ENCODE peak calls at places on chromosomes 11 and 22, in six cellular contexts. One of them, this sample, is unnamed.

GRCh38 chr22:35409783-35410662 is 10.1 kb downstream of the MCM5 start:
- DNase-seq in H1: no peak
- DNase-seq in K562: no peak
- DNase-seq in HepG2: no peak
- DNase-seq in HCT116: no peak
- DNase-seq in SK-N-SH: no peak
- DNase-seq in this sample: no peak

GRCh38 chr11:2217211-2218081 is 45.8 kb upstream of the TH start:
- DNase-seq in HepG2: no peak
- DNase-seq in SK-N-SH: peak
- DNase-seq in H1: no peak
- DNase-seq in K562: no peak
- DNase-seq in HCT116: no peak
- DNase-seq in this sample: no peak

GRCh38 chr11:107711861-107712260 is at the start of gene SLN:
- DNase-seq in HCT116: no peak
- DNase-seq in H1: no peak
- DNase-seq in K562: no peak
- DNase-seq in SK-N-SH: no peak
- DNase-seq in HepG2: no peak
- DNase-seq in this sample: no peak

GRCh38 chr11:104653011-104653806 is 245.1 kb downstream of the CASP12 start:
- DNase-seq in SK-N-SH: peak
- DNase-seq in H1: no peak
- DNase-seq in K562: no peak
- DNase-seq in HCT116: no peak
- DNase-seq in HepG2: no peak
- DNase-seq in this sample: no peak

GRCh38 chr22:24077416-24077815 is 66.3 kb downstream of the CABIN1 start:
- DNase-seq in HCT116: no peak
- DNase-seq in K562: no peak
- DNase-seq in HepG2: no peak
- DNase-seq in H1: no peak
- DNase-seq in SK-N-SH: no peak
- DNase-seq in this sample: no peak

GRCh38 chr11:65121865-65122696 is at the start of the genes FAU and MRPL49:
- DNase-seq in H1: peak
- DNase-seq in SK-N-SH: peak
- DNase-seq in HCT116: peak
- DNase-seq in HepG2: peak
- DNase-seq in K562: peak
- DNase-seq in this sample: peak

GRCh38 chr11:126115820-126116319 is 53.2 kb upstream of the CDON start:
- DNase-seq in K562: peak
- DNase-seq in HepG2: peak
- DNase-seq in H1: no peak
- DNase-seq in SK-N-SH: peak
- DNase-seq in HCT116: peak
- DNase-seq in this sample: peak

GRCh38 chr11:27700351-27701261 is at the start of gene BDNF:
- DNase-seq in K562: no peak
- DNase-seq in HepG2: no peak
- DNase-seq in SK-N-SH: peak
- DNase-seq in HCT116: no peak
- DNase-seq in H1: no peak
- DNase-seq in this sample: no peak

GRCh38 chr11:22920939-22921565 is 60.8 kb upstream of the CCDC179 start:
- DNase-seq in SK-N-SH: peak
- DNase-seq in H1: peak
- DNase-seq in HCT116: no peak
- DNase-seq in K562: peak
- DNase-seq in HepG2: peak
- DNase-seq in this sample: peak

GRCh38 chr22:38416621-38417251 is 38.3 kb downstream of the KCNJ4 start:
- DNase-seq in H1: no peak
- DNase-seq in SK-N-SH: no peak
- DNase-seq in HepG2: no peak
- DNase-seq in K562: no peak
- DNase-seq in HCT116: no peak
- DNase-seq in this sample: no peak

GRCh38 chr22:26239561-26239960 is 70.3 kb downstream of the SEZ6L start:
- DNase-seq in SK-N-SH: no peak
- DNase-seq in K562: peak
- DNase-seq in HCT116: no peak
- DNase-seq in H1: no peak
- DNase-seq in HepG2: no peak
- DNase-seq in this sample: no peak

GRCh38 chr11:70482529-70482917 is 84.2 kb downstream of the CTTN start:
- DNase-seq in H1: no peak
- DNase-seq in K562: no peak
- DNase-seq in HepG2: no peak
- DNase-seq in SK-N-SH: no peak
- DNase-seq in HCT116: no peak
- DNase-seq in this sample: no peak

GRCh38 chr11:47220401-47220821 is 5.6 kb downstream of the DDB2 start:
- DNase-seq in H1: no peak
- DNase-seq in HepG2: peak
- DNase-seq in SK-N-SH: no peak
- DNase-seq in HCT116: no peak
- DNase-seq in K562: no peak
- DNase-seq in this sample: peak

GRCh38 chr22:32218470-32218869 is 13.6 kb upstream of the RFPL2 start:
- DNase-seq in HepG2: no peak
- DNase-seq in H1: no peak
- DNase-seq in SK-N-SH: no peak
- DNase-seq in HCT116: no peak
- DNase-seq in K562: no peak
- DNase-seq in this sample: no peak

GRCh38 chr22:32219030-32219429 is 14.2 kb upstream of the RFPL2 start:
- DNase-seq in H1: no peak
- DNase-seq in SK-N-SH: no peak
- DNase-seq in K562: no peak
- DNase-seq in HCT116: no peak
- DNase-seq in HepG2: no peak
- DNase-seq in this sample: no peak

DNA sequence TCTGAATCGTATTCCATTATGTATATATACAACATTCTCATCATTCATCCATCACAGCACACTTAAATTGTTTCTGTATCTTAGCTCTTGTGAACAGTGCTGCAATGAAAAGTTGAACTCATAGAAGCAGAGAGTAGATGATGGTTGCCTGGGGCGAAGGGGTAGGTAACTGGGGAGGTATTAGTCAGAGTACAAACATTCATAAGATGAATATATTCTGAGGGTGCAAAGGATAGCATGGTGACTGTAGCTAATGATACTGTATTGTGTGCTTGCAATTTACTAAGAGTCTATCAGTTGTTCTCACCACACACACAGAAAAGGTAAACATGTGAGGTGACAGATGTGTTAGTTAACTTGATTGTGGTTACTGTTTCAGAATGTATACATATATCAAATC is 12.6 kb upstream of the RFPL2 start:
- DNase-seq in H1: no peak
- DNase-seq in K562: no peak
- DNase-seq in HCT116: no peak
- DNase-seq in HepG2: no peak
- DNase-seq in SK-N-SH: no peak
- DNase-seq in this sample: no peak
- H3K27ac ChIP-seq in H1: no peak
- H3K27ac ChIP-seq in K562: no peak
- H3K27ac ChIP-seq in HCT116: no peak
- H3K27ac ChIP-seq in HepG2: no peak
- H3K27ac ChIP-seq in SK-N-SH: no peak
- H3K27ac ChIP-seq in this sample: no peak

GRCh38 chr11:122157540-122158173 is 41.6 kb upstream of the BLID start:
- DNase-seq in H1: no peak
- DNase-seq in SK-N-SH: no peak
- DNase-seq in K562: no peak
- DNase-seq in HCT116: no peak
- DNase-seq in HepG2: no peak
- DNase-seq in this sample: no peak

GRCh38 chr11:122155001-122155400 is 39.0 kb upstream of the BLID start:
- DNase-seq in HCT116: no peak
- DNase-seq in HepG2: no peak
- DNase-seq in H1: no peak
- DNase-seq in K562: no peak
- DNase-seq in SK-N-SH: no peak
- DNase-seq in this sample: no peak

GRCh38 chr11:122153746-122154145 is 37.7 kb upstream of the BLID start:
- DNase-seq in K562: no peak
- DNase-seq in H1: no peak
- DNase-seq in HepG2: no peak
- DNase-seq in HCT116: no peak
- DNase-seq in SK-N-SH: no peak
- DNase-seq in this sample: no peak

GRCh38 chr11:122155765-122156527 is 39.9 kb upstream of the BLID start:
- DNase-seq in SK-N-SH: no peak
- DNase-seq in H1: no peak
- DNase-seq in K562: no peak
- DNase-seq in HepG2: no peak
- DNase-seq in HCT116: no peak
- DNase-seq in this sample: no peak

GRCh38 chr11:122154227-122154626 is 38.2 kb upstream of the BLID start:
- DNase-seq in K562: no peak
- DNase-seq in HepG2: no peak
- DNase-seq in HCT116: no peak
- DNase-seq in H1: no peak
- DNase-seq in SK-N-SH: no peak
- DNase-seq in this sample: no peak
- H3K4me3 ChIP-seq in K562: no peak
- H3K4me3 ChIP-seq in HepG2: no peak
- H3K4me3 ChIP-seq in HCT116: no peak
- H3K4me3 ChIP-seq in H1: no peak
- H3K4me3 ChIP-seq in SK-N-SH: no peak
- H3K4me3 ChIP-seq in this sample: peak

GRCh38 chr11:73243093-73243485 is 25.0 kb downstream of the P2RY2 start:
- DNase-seq in HepG2: no peak
- DNase-seq in HCT116: no peak
- DNase-seq in K562: no peak
- DNase-seq in SK-N-SH: no peak
- DNase-seq in H1: no peak
- DNase-seq in this sample: no peak

GRCh38 chr11:73240190-73240781 is 22.2 kb downstream of the P2RY2 start:
- DNase-seq in HCT116: no peak
- DNase-seq in H1: no peak
- DNase-seq in HepG2: no peak
- DNase-seq in K562: no peak
- DNase-seq in SK-N-SH: no peak
- DNase-seq in this sample: no peak

GRCh38 chr11:73244589-73245240 is 26.6 kb downstream of the P2RY2 start:
- DNase-seq in K562: no peak
- DNase-seq in H1: no peak
- DNase-seq in HCT116: no peak
- DNase-seq in SK-N-SH: no peak
- DNase-seq in HepG2: no peak
- DNase-seq in this sample: no peak

GRCh38 chr11:73241300-73241699 is 23.2 kb downstream of the P2RY2 start:
- DNase-seq in SK-N-SH: no peak
- DNase-seq in HCT116: no peak
- DNase-seq in K562: no peak
- DNase-seq in HepG2: no peak
- DNase-seq in H1: no peak
- DNase-seq in this sample: no peak

DNA sequence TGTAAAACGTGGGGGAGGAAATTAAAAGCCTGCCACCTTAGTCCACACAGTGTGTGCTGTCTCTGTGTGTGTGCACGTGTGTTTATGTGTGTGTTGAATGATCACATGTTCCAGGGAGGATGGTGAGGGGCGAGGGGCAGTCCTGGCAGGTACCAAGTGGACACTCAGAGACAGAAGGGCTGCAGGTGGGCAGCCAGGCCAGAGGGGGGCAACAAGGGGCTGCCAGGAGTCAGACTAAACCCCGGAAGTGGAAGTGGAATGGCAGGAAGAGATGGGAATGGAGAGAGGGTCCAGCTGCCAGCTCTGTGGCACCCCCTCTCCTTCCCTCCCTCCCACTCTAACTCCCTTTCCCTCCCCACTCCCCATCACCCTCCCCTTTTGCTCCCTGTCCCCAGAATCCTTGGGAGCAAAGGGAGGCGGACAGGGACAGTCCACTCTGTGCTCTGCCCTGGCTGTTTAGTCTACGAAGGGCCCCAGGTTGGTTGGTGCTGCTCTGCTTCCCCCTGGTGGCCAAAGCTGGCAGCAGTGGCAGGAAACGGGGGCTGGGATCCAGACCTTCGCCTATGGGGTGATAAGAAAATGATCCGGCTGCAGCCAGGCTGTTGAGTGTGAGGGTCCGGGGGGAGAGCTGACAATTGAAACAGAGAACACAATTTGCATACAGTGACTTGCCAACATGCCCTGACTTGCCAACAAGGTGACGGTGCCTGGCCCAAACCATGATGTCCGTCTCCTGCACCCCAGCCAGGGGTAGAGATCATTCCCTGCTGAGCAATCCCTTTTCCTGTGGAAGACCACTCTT is 24.4 kb downstream of the P2RY2 start:
- DNase-seq in K562: peak
- DNase-seq in SK-N-SH: peak
- DNase-seq in HCT116: peak
- DNase-seq in H1: no peak
- DNase-seq in HepG2: peak
- DNase-seq in this sample: peak
- TF ChIP-seq SIN3A in K562: no peak
- TF ChIP-seq SIN3A in SK-N-SH: no peak
- TF ChIP-seq SIN3A in HCT116: no peak
- TF ChIP-seq SIN3A in H1: peak
- TF ChIP-seq SIN3A in HepG2: peak
- TF ChIP-seq SIN3A in this sample: no peak

GRCh38 chr11:490930-491260 is 16.1 kb downstream of the RNH1 start:
- DNase-seq in SK-N-SH: no peak
- DNase-seq in HCT116: no peak
- DNase-seq in H1: no peak
- DNase-seq in K562: no peak
- DNase-seq in HepG2: no peak
- DNase-seq in this sample: no peak
- H3K27ac ChIP-seq in SK-N-SH: no peak
- H3K27ac ChIP-seq in HCT116: no peak
- H3K27ac ChIP-seq in H1: no peak
- H3K27ac ChIP-seq in K562: no peak
- H3K27ac ChIP-seq in HepG2: no peak
- H3K27ac ChIP-seq in this sample: no peak

This sample was measured in Panc1.